ENCODE peak calls at places on chromosomes 2 and 18, in five cellular contexts. R is COR-L47, L is NCI-H2171 treated with DMSO at 0.1 percent for 48 hours, H is Kasumi-1, X is LoVo. W is an unnamed sample.

GRCh38 chr18:56541790-56542189 is 96.6 kb downstream of the TXNL1 start:
- DNase-seq in R (no peak), L (no peak), H (no peak), X (no peak), W (no peak)

GRCh38 chr2:196263181-196263747 is 91.9 kb upstream of the STK17B start:
- DNase-seq in R (no peak), L (no peak), H (peak), X (no peak), W (no peak)

GRCh38 chr2:7691961-7692656 is 774.9 kb downstream of the RNF144A start:
- DNase-seq in R (no peak), L (no peak), H (no peak), X (no peak), W (no peak)

GRCh38 chr2:119649364-119649917 is 29.6 kb upstream of the TMEM177 start:
- DNase-seq in R (no peak), L (no peak), H (no peak), X (peak), W (no peak)

GRCh38 chr2:23523651-23524260 is 138.8 kb downstream of the KLHL29 start:
- DNase-seq in R (no peak), L (no peak), H (no peak), X (no peak), W (no peak)

GRCh38 chr2:125858366-125858765 is 797.6 kb upstream of the GYPC start:
- DNase-seq in R (no peak), L (no peak), H (no peak), X (no peak), W (no peak)

GRCh38 chr18:30280861-30281470 is 761.6 kb downstream of the DSC3 start:
- DNase-seq in R (peak), L (peak), H (peak), X (peak), W (no peak)

GRCh38 chr2:23268467-23269263 is 116.3 kb upstream of the KLHL29 start:
- DNase-seq in R (no peak), L (no peak), H (no peak), X (no peak), W (no peak)

GRCh38 chr18:25136416-25137132 is 215.4 kb downstream of the ZNF521 start:
- DNase-seq in R (no peak), L (no peak), H (no peak), X (no peak), W (no peak)

GRCh38 chr2:47299555-47299954 is 103.4 kb upstream of the MSH2 start:
- DNase-seq in R (no peak), L (no peak), H (no peak), X (no peak), W (no peak)

GRCh38 chr2:170822885-170823799 is 6.5 kb downstream of the GAD1 start:
- DNase-seq in R (no peak), L (no peak), H (peak), X (no peak), W (no peak)